ENCODE peak calls at places on chromosomes 2 and 18, in four cellular contexts. L is K562, M is WTC11, J is HepG2. D is an unnamed sample.

GRCh38 chr2:118014492-118014824 is 588 bp upstream of the CCDC93 start:
- DNase-seq in L (peak; percentile 17), J (no peak), M (no peak), D (peak; percentile 63)

GRCh38 chr2:214649440-214650205 is 159.9 kb downstream of the BARD1 start:
- DNase-seq in J (no peak), M (no peak), L (no peak), D (no peak)

GRCh38 chr2:218224206-218224605 is 7.2 kb downstream of the ARPC2 start:
- DNase-seq in J (no peak), M (no peak), L (no peak), D (no peak)

GRCh38 chr2:134359367-134360081 is 105.7 kb downstream of the MGAT5 start:
- DNase-seq in M (no peak), L (no peak), J (peak; percentile 88), D (peak; percentile 23)

GRCh38 chr18:79542876-79543750 is 136.5 kb upstream of the CTDP1 start:
- DNase-seq in M (no peak), J (no peak), L (no peak), D (no peak)

GRCh38 chr2:152466925-152467676 is 132.1 kb downstream of the FMNL2 start:
- DNase-seq in L (no peak), M (no peak), J (no peak), D (no peak)

GRCh38 chr2:42057902-42058450 is 10.2 kb downstream of the PKDCC start:
- DNase-seq in L (no peak), J (no peak), M (no peak), D (no peak)

GRCh38 chr2:113129519-113130078 is 2.2 kb downstream of the IL1RN start:
- DNase-seq in M (no peak), L (no peak), J (no peak), D (no peak)

GRCh38 chr18:52280702-52281101 is 59.3 kb upstream of the DCC start:
- DNase-seq in M (no peak), L (no peak), J (no peak), D (no peak)

GRCh38 chr2:57516740-57517340 is 529.8 kb upstream of the VRK2 start:
- DNase-seq in M (no peak), L (peak; percentile 30), J (peak; percentile 36), D (peak; percentile 19)

GRCh38 chr18:45738660-45739059 is 14.7 kb downstream of the SLC14A1 start:
- DNase-seq in L (no peak), M (peak; percentile 21), J (no peak), D (no peak)

GRCh38 chr2:150759531-150759930 is 272.1 kb upstream of the RND3 start:
- DNase-seq in J (no peak), M (no peak), L (no peak), D (no peak)

GRCh38 chr2:7887441-7887840 is 794.4 kb upstream of the ID2 start:
- DNase-seq in M (no peak), L (no peak), J (no peak), D (no peak)

GRCh38 chr2:112001136-112001764 is 53.8 kb upstream of the TMEM87B start:
- DNase-seq in J (no peak), M (no peak), L (no peak), D (no peak)

GRCh38 chr2:42967959-42968674 is 175.7 kb upstream of the HAAO start:
- DNase-seq in L (peak; percentile 93), J (no peak), M (no peak), D (peak; percentile 80)

GRCh38 chr2:209671280-209671679 is 100.4 kb upstream of the UNC80 start:
- DNase-seq in L (no peak), J (no peak), M (no peak), D (no peak)

GRCh38 chr18:36114251-36114650 is 14.9 kb downstream of the SLC39A6 start:
- DNase-seq in L (no peak), J (no peak), M (no peak), D (no peak)

GRCh38 chr2:98552499-98553179 is 55.7 kb downstream of the COA5 start:
- DNase-seq in M (no peak), J (no peak), L (no peak), D (no peak)

GRCh38 chr2:72027426-72028161 is 120.1 kb downstream of the CYP26B1 start:
- DNase-seq in L (no peak), M (peak; percentile 28), J (no peak), D (no peak)

GRCh38 chr2:241011751-241012510 is 13.5 kb downstream of the SNED1 start:
- DNase-seq in L (no peak), M (no peak), J (no peak), D (peak; percentile 40)

GRCh38 chr18:12394428-12394827 is 13.3 kb upstream of the PRELID3A start:
- DNase-seq in L (peak; percentile 9), M (peak; percentile 67), J (no peak), D (no peak)

GRCh38 chr2:45750484-45750883 is 99.0 kb downstream of the PRKCE start:
- DNase-seq in M (no peak), J (no peak), L (no peak), D (no peak)

GRCh38 chr2:39913648-39914456 is 134.8 kb upstream of the THUMPD2 start:
- DNase-seq in L (peak; percentile 37), J (peak; percentile 60), M (no peak), D (peak; percentile 57)

GRCh38 chr18:77105021-77105420 is 27.6 kb downstream of the MBP start:
- DNase-seq in J (no peak), M (no peak), L (no peak), D (no peak)

GRCh38 chr18:48993586-48993985 is 42.8 kb upstream of the SMAD7 start:
- DNase-seq in L (no peak), J (no peak), M (no peak), D (no peak)

GRCh38 chr18:11849845-11850747 is 1.1 kb upstream of the CHMP1B start:
- DNase-seq in L (peak; percentile 53), M (no peak), J (peak; percentile 76), D (peak; percentile 39)

GRCh38 chr18:45677408-45677807 is 46.6 kb upstream of the SLC14A1 start:
- DNase-seq in L (no peak), J (no peak), M (no peak), D (peak; percentile 21)

GRCh38 chr18:28657836-28658410 is 481.0 kb upstream of the CDH2 start:
- DNase-seq in M (no peak), L (no peak), J (no peak), D (no peak)

GRCh38 chr2:224412064-224412921 is 10.4 kb upstream of the FAM124B start:
- DNase-seq in M (no peak), J (no peak), L (no peak), D (no peak)

GRCh38 chr2:24342110-24342910 is 18.0 kb downstream of the ITSN2 start:
- DNase-seq in L (no peak), M (no peak), J (no peak), D (no peak)

GRCh38 chr2:29417630-29418029 is 302.4 kb downstream of the CLIP4 start:
- DNase-seq in M (no peak), L (no peak), J (no peak), D (no peak)

GRCh38 chr2:226611196-226611943 is 188.2 kb downstream of the IRS1 start:
- DNase-seq in M (no peak), L (no peak), J (peak; percentile 16), D (no peak)

GRCh38 chr2:67824196-67824595 is 238.6 kb downstream of the C1D start:
- DNase-seq in M (no peak), J (no peak), L (no peak), D (no peak)

GRCh38 chr2:81767173-81767720 is 1462.7 kb upstream of the LRRTM1 start:
- DNase-seq in M (no peak), J (no peak), L (no peak), D (no peak)

GRCh38 chr2:24720310-24720709 is 72.9 kb downstream of the PTRHD1 start:
- DNase-seq in M (no peak), L (no peak), J (no peak), D (no peak)

GRCh38 chr2:132651115-132652099 is 18.6 kb downstream of the LYPD1 start:
- DNase-seq in L (peak; percentile 14), J (peak; percentile 59), M (peak; percentile 34), D (peak; percentile 69)

GRCh38 chr18:49563130-49563540 is 1.3 kb downstream of the LIPG start:
- DNase-seq in J (no peak), L (no peak), M (no peak), D (no peak)

DNA sequence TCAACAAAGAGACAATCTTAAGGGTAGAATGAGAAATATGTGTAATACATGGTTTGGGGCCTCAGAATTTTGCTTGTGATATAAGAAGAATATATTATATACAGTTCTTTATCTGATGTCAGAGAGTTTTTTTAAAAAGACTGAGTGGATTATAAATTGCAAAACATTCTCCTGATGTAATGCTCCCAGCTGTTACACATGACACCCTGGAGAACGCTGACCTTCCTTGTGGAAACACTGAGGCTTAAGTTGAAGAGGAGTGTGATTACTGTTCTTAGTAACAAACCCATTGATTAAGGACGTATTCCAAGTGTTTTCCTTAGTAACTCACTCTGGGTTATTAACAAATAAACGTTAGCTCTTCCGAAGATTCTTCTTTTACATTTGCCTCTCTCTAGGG is 1069.3 kb upstream of the CNTNAP5 start:
- DNase-seq in L (no peak), M (no peak), J (no peak), D (no peak)
- TF ChIP-seq FOXJ3 in L (no peak), M (no peak), J (no peak), D (no peak)

DNA sequence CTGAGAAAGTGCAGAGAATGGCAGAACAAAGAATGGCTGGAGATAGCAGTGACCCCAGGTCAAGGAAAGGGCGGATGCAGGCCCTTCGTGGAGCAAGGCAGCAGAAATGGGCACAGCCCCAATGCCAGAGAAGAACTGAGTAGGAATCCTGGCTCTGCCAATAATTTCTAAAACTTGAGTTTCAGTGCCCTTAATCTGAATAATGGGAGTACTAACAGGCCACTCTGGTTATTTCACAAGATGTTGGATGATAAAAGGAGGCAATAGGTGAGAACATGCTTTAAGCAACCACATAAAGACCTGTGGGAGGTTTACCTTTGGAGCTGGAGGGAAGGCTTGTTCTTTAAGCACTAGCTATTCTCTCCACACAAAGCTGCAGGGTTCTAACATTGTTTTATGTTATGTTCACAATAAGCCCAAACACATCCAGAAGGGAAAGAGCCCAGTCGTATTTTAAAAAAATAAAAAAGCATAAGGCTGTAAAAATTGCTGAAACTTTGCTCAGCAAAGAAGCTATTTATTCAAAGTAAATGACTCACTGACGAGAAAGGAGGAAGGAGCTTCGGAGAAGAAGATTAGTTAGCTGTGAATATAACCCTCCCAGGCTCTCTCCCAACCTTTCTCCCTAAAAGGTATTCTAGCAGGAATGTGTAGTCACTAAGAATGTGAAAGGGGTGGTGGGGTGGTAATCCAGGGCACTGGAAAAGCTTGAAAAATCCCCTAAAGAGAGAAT is 470.2 kb downstream of the TXNL1 start:
- DNase-seq in J (no peak), L (no peak), M (no peak), D (no peak)
- TF ChIP-seq FOXJ3 in J (no peak), L (no peak), M (no peak), D (no peak)

GRCh38 chr2:219765236-219765635 is 137.8 kb downstream of the SLC4A3 start:
- DNase-seq in J (no peak), M (no peak), L (no peak), D (no peak)
- TF ChIP-seq FOXJ3 in J (no peak), M (no peak), L (no peak), D (no peak)

DNA sequence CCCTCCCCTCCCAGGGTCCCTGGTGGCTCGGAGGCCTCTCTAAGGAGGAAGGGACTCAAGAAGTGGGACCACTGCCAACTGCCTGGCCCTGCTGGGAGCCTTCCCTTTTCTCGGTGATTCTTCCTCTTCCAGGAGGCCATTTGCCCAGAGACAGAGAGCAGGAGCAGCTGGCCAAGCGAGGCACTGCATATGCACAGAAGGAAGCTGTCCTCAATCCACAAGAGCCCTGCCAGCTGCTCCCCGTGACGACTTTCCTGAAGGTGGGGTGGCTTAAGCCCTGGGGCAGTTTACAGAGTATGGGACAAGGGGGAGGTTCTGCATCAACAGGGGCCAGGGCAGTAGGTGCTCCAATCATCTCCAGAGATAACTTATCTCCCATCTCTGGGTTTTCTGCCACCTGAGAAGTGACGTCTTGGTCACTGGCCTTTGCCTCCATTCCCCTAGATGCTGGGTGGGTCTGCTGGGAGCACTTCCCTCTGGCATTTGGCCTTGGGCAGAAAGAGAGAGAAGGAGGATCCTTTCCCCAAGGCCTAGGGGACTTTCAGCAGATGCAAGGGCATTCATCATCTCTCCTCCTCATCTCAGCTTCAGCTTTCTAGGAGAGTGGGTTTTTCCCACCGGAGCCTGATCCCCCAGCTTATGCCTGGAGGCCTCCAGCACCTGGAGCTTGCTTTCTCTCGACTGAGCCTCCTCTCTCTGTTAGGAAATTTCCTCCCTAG is 28.5 kb downstream of the CIB4 start:
- DNase-seq in M (no peak), J (no peak), L (no peak), D (peak; percentile 26)
- TF ChIP-seq FOXJ3 in M (no peak), J (no peak), L (no peak), D (no peak)